ENCODE peak calls at places on chromosomes 13 and 19, in ten cellular contexts. P, F, X, L, N, W, R, H, I and V are unnamed samples.
A peak's percentile ranks its signal among the peaks of the same experiment; 100 is the strongest.

GRCh38 chr13:37648604-37649003 is 50.0 kb upstream of the POSTN start:
- DNase-seq in N (no peak), I (no peak), L (peak; percentile 86), P (no peak), R (no peak), X (no peak), W (no peak), F (no peak), H (peak; percentile 62), V (no peak)

GRCh38 chr19:38047048-38047435 is 140.0 kb downstream of the SIPA1L3 start:
- DNase-seq in L (no peak), I (no peak), P (no peak), R (no peak), W (no peak), F (no peak), X (no peak), N (no peak), H (no peak), V (no peak)

GRCh38 chr19:293436-294110 is 2.4 kb upstream of the PLPP2 start:
- DNase-seq in L (no peak), I (no peak), W (no peak), R (no peak), N (no peak), X (peak; percentile 24), F (peak; percentile 3), H (no peak), P (no peak), V (no peak)

GRCh38 chr13:25267715-25268114 is 19.6 kb downstream of the MTMR6 start:
- DNase-seq in N (no peak), P (no peak), X (no peak), L (peak; percentile 4), I (no peak), W (no peak), H (no peak), R (no peak), F (no peak), V (no peak)

GRCh38 chr19:38941979-38942378 is 11.2 kb downstream of the MRPS12 start:
- DNase-seq in W (no peak), P (no peak), L (no peak), F (no peak), I (no peak), X (no peak), R (no peak), H (no peak), N (no peak), V (no peak)

GRCh38 chr19:3184847-3185481 is 766 bp upstream of the NCLN start:
- DNase-seq in L (no peak), I (peak; percentile 82), W (peak; percentile 79), N (peak; percentile 69), F (no peak), X (peak; percentile 73), P (peak; percentile 75), H (no peak), R (peak; percentile 80), V (peak; percentile 31)

GRCh38 chr19:29524201-29524911 is 1.4 kb upstream of the VSTM2B start:
- DNase-seq in P (no peak), H (no peak), F (no peak), L (no peak), X (no peak), I (peak; percentile 70), W (no peak), R (no peak), N (no peak), V (no peak)

GRCh38 chr13:32165791-32166190 is 134.2 kb downstream of the FRY start:
- DNase-seq in N (no peak), P (no peak), F (no peak), L (no peak), I (no peak), R (no peak), X (no peak), H (no peak), W (no peak), V (peak; percentile 16)

GRCh38 chr13:77478645-77478997 is 56.9 kb upstream of the SCEL start:
- DNase-seq in L (no peak), W (no peak), I (no peak), R (no peak), F (no peak), X (no peak), P (no peak), H (no peak), N (no peak), V (no peak)
- TF ChIP-seq CTCF in L (no peak), W (no peak), I (no peak), R (no peak), F (no peak), X (no peak), P (peak; percentile 6), H (no peak), N (no peak), V (peak; percentile 34)

GRCh38 chr13:79776538-79776937 is 295.6 kb downstream of the NDFIP2 start:
- DNase-seq in X (no peak), H (no peak), L (peak; percentile 32), W (no peak), I (no peak), P (no peak), R (no peak), N (no peak), F (no peak), V (no peak)

GRCh38 chr13:79779761-79780160 is 298.8 kb downstream of the NDFIP2 start:
- DNase-seq in R (peak; percentile 43), P (peak; percentile 42), W (peak; percentile 42), F (no peak), L (peak; percentile 68), I (no peak), N (peak; percentile 40), X (no peak), H (no peak), V (peak; percentile 35)

GRCh38 chr13:79779061-79779460 is 298.1 kb downstream of the NDFIP2 start:
- DNase-seq in N (no peak), F (no peak), X (no peak), R (no peak), P (no peak), H (no peak), L (no peak), I (no peak), W (no peak), V (no peak)

GRCh38 chr13:79775830-79776229 is 294.9 kb downstream of the NDFIP2 start:
- DNase-seq in H (peak; percentile 47), X (peak; percentile 29), I (peak; percentile 73), F (peak; percentile 44), P (peak; percentile 47), W (no peak), R (peak; percentile 61), N (no peak), L (peak; percentile 83), V (peak; percentile 30)

GRCh38 chr13:79777504-79777903 is 296.5 kb downstream of the NDFIP2 start:
- DNase-seq in L (no peak), N (no peak), W (no peak), R (no peak), H (no peak), X (no peak), P (no peak), F (no peak), I (no peak), V (no peak)
- H3K27ac ChIP-seq in L (no peak overlapping the region), N (no peak overlapping the region), W (no peak overlapping the region), R (peak overlapping the region; percentile 21), H (no peak overlapping the region), X (no peak overlapping the region), P (no peak overlapping the region), F (no peak overlapping the region), I (no peak overlapping the region), V (no peak overlapping the region)

DNA sequence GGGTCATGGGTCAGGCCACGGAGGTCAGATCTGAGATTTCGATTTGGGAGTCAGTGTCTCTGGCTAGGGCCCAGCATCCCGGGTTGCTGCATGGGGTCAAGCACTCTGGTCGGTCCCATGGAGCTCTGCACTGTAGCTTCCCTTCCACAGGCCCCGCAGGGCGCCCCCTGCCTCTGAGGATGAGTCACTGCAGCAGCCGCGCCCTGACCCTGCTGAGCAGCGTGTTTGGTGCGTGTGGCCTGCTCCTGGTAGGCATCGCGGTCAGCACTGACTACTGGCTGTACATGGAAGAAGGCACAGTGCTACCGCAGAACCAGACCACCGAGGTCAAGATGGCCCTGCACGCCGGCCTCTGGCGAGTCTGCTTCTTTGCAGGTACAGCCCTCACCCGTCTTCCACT is 3.6 kb downstream of the CACNG7 start:
- DNase-seq in H (no peak), P (no peak), N (no peak), L (no peak), F (no peak), I (peak; percentile 81), W (no peak), R (no peak), X (no peak), V (no peak)
- TF ChIP-seq CTCF in H (peak; percentile 7), P (no peak), N (no peak), L (no peak), F (no peak), I (peak; percentile 90), W (peak; percentile 14), R (peak; percentile 13), X (no peak), V (no peak)

GRCh38 chr19:39968789-39969188 is 2.2 kb upstream of the PSMC4 start:
- DNase-seq in H (no peak), L (no peak), W (no peak), I (no peak), N (no peak), F (no peak), X (peak; percentile 22), P (no peak), R (peak; percentile 16), V (no peak)

GRCh38 chr19:39970674-39971379 is at the start of gene PSMC4:
- DNase-seq in X (peak; percentile 99), I (peak; percentile 99), F (peak; percentile 99), L (peak; percentile 99), P (peak; percentile 93), W (peak; percentile 99), R (peak; percentile 98), N (peak; percentile 98), H (peak; percentile 97), V (peak; percentile 97)

GRCh38 chr19:39970424-39970673 is 616 bp upstream of the PSMC4 start:
- DNase-seq in X (no peak), F (no peak), I (no peak), P (no peak), W (no peak), R (no peak), L (no peak), H (no peak), N (no peak), V (peak; percentile 39)

GRCh38 chr19:39969681-39970423 is 1.1 kb upstream of the PSMC4 start:
- DNase-seq in R (peak; percentile 19), X (peak; percentile 26), P (no peak), L (no peak), F (no peak), I (no peak), N (no peak), W (no peak), H (no peak), V (no peak)

GRCh38 chr19:39969266-39969665 is 1.7 kb upstream of the PSMC4 start:
- DNase-seq in F (no peak), X (peak; percentile 40), H (no peak), P (no peak), R (peak; percentile 17), N (no peak), I (no peak), L (no peak), W (no peak), V (no peak)
- H3K27ac ChIP-seq in F (no peak overlapping the region), X (peak overlapping the region; percentile 96), H (no peak overlapping the region), P (no peak overlapping the region), R (peak overlapping the region; percentile 95), N (no peak overlapping the region), I (no peak overlapping the region), L (no peak overlapping the region), W (peak overlapping the region; percentile 2), V (peak overlapping the region; percentile 88)